ENCODE peak calls at places on chromosome 1, in seven cellular contexts. C is heart left ventricle, U is ovary, B is mammary epithelial cell, S is adrenal gland, H is heart right ventricle, N is astrocyte of the cerebellum. K is an unnamed sample.

GRCh38 chr1:185463011-185463410 is 146.0 kb upstream of the IVNS1ABP start:
- DNase-seq in C (no peak), U (no peak), B (no peak), S (no peak), H (no peak), N (no peak), K (no peak)

GRCh38 chr1:27307851-27308598 is 13.9 kb upstream of the TMEM222 start:
- DNase-seq in C (no peak), U (no peak), B (no peak), S (no peak), H (no peak), N (no peak), K (no peak)

GRCh38 chr1:78830321-78830720 is 176.2 kb downstream of the ADGRL4 start:
- DNase-seq in C (no peak), U (no peak), B (no peak), S (no peak), H (no peak), N (no peak), K (no peak)

GRCh38 chr1:90475623-90476022 is 241.5 kb downstream of the BARHL2 start:
- DNase-seq in C (no peak), U (no peak), B (no peak), S (no peak), H (no peak), N (peak; percentile 6), K (no peak)

GRCh38 chr1:172134087-172134731 is 286.3 kb upstream of the C1orf105 start:
- DNase-seq in C (no peak), U (no peak), B (peak; percentile 53), S (no peak), H (no peak), N (no peak), K (no peak)

GRCh38 chr1:14602131-14602530 is 3.6 kb downstream of the KAZN start:
- DNase-seq in C (no peak), U (peak; percentile 63), B (no peak), S (peak; percentile 51), H (no peak), N (no peak), K (no peak)

GRCh38 chr1:15758953-15759661 is 512 bp downstream of the FBLIM1 start:
- DNase-seq in C (no peak), U (no peak), B (peak; percentile 27), S (no peak), H (no peak), N (no peak), K (no peak)

GRCh38 chr1:59013276-59013927 is 229.6 kb upstream of the JUN start:
- DNase-seq in C (peak; percentile 41), U (peak; percentile 52), B (peak; percentile 81), S (peak; percentile 69), H (peak; percentile 30), N (no peak), K (peak; percentile 32)

GRCh38 chr1:236534164-236534651 is 10.4 kb downstream of the LGALS8 start:
- DNase-seq in C (no peak), U (no peak), B (peak; percentile 72), S (no peak), H (no peak), N (peak; percentile 42), K (no peak)

GRCh38 chr1:67684526-67685066 is 405 bp upstream of the GADD45A start:
- DNase-seq in C (no peak), U (no peak), B (no peak), S (no peak), H (no peak), N (no peak), K (no peak)

GRCh38 chr1:227805606-227806197 is 9.8 kb upstream of the PRSS38 start:
- DNase-seq in C (no peak), U (no peak), B (peak; percentile 99), S (no peak), H (no peak), N (peak; percentile 97), K (peak; percentile 99)

GRCh38 chr1:27388337-27389005 is 4.0 kb upstream of the GPR3 start:
- DNase-seq in C (peak; percentile 58), U (peak; percentile 76), B (peak; percentile 53), S (peak; percentile 81), H (peak; percentile 68), N (no peak), K (no peak)

GRCh38 chr1:202700061-202700460 is 10.2 kb downstream of the SYT2 start:
- DNase-seq in C (no peak), U (no peak), B (no peak), S (no peak), H (no peak), N (no peak), K (no peak)

GRCh38 chr1:233587958-233588799 is 25.7 kb upstream of the KCNK1 start:
- DNase-seq in C (no peak), U (no peak), B (no peak), S (no peak), H (peak; percentile 17), N (no peak), K (no peak)

GRCh38 chr1:156471496-156472490 is 28.8 kb downstream of the MEF2D start:
- DNase-seq in C (peak; percentile 79), U (peak; percentile 62), B (no peak), S (peak; percentile 82), H (peak; percentile 87), N (no peak), K (no peak)

GRCh38 chr1:104706631-104707147 is 957.0 kb downstream of the AMY1C start:
- DNase-seq in C (no peak), U (no peak), B (no peak), S (no peak), H (no peak), N (no peak), K (no peak)

GRCh38 chr1:118989006-118989736 is 1.0 kb upstream of the TBX15 start:
- DNase-seq in C (no peak), U (no peak), B (no peak), S (no peak), H (no peak), N (no peak), K (no peak)

GRCh38 chr1:55418208-55418607 is 203.0 kb upstream of the USP24 start:
- DNase-seq in C (no peak), U (no peak), B (no peak), S (no peak), H (no peak), N (no peak), K (no peak)

GRCh38 chr1:20590313-20590777 is 1.4 kb downstream of the CDA start:
- DNase-seq in C (no peak), U (no peak), B (no peak), S (peak; percentile 39), H (no peak), N (no peak), K (no peak)
- H3K4me3 ChIP-seq in C (no peak overlapping the region), U (no peak overlapping the region), B (peak overlapping the region; percentile 69), S (no peak overlapping the region), H (no peak overlapping the region), N (no peak overlapping the region), K (peak overlapping the region; percentile 25)

GRCh38 chr1:39672551-39672947 is 642 bp upstream of the NT5C1A start:
- DNase-seq in C (no peak), U (no peak), B (no peak), S (no peak), H (no peak), N (no peak), K (no peak)
- TF ChIP-seq CTCF in C (peak; percentile 53), U (no peak), B (no peak), S (peak; percentile 8), H (peak; percentile 56), N (peak; percentile 58), K (peak; percentile 46)

GRCh38 chr1:178487070-178487615 is 9.6 kb downstream of the CLEC20A start:
- DNase-seq in C (no peak), U (no peak), B (no peak), S (no peak), H (no peak), N (no peak), K (no peak)
- H3K4me3 ChIP-seq in C (peak overlapping the region; percentile 48), U (no peak overlapping the region), B (no peak overlapping the region), S (no peak overlapping the region), H (peak overlapping the region; percentile 34), N (no peak overlapping the region), K (no peak overlapping the region)

GRCh38 chr1:84851839-84852238 is 41.2 kb downstream of the LPAR3 start:
- DNase-seq in C (no peak), U (no peak), B (peak; percentile 88), S (no peak), H (no peak), N (no peak), K (peak; percentile 57)
- TF ChIP-seq CTCF in C (no peak), U (no peak), B (no peak), S (no peak), H (no peak), N (no peak), K (no peak)

K was measured in HFF-Myc.